ENCODE peak calls at places on chromosomes 11 and 22, in ten cellular contexts. D is GM13977, H is cardiac fibroblast, Q is AG04450, J is psoas muscle, O is progenitor cell of endocrine pancreas, I is fibroblast of the aortic adventitia, T is NB4, K is DND-41, X is suprapubic skin. W is an unnamed sample.
A peak's percentile ranks its signal among the peaks of the same experiment; 100 is the strongest.

GRCh38 chr11:85826096-85826855 is 15.3 kb upstream of the SYTL2 start:
- DNase-seq in T (no peak), X (no peak), O (no peak), K (no peak), Q (no peak), J (peak; percentile 19), D (no peak), H (peak; percentile 49), I (peak; percentile 32), W (peak; percentile 39)

GRCh38 chr11:105929381-105929955 is 92.6 kb downstream of the MSANTD4 start:
- DNase-seq in T (no peak), K (no peak), I (no peak), Q (no peak), D (no peak), O (no peak), X (no peak), J (no peak), H (no peak), W (no peak)

GRCh38 chr11:66604161-66604560 is 11.2 kb downstream of the CCS start:
- DNase-seq in D (no peak), X (no peak), Q (no peak), T (no peak), J (no peak), O (no peak), I (no peak), K (no peak), H (no peak), W (no peak)

GRCh38 chr11:1297576-1298473 is 11.6 kb downstream of the TOLLIP start:
- DNase-seq in Q (no peak), I (no peak), H (no peak), K (no peak), D (no peak), X (peak; percentile 68), J (peak; percentile 69), O (no peak), T (no peak), W (no peak)

GRCh38 chr11:27216268-27217149 is 146.5 kb downstream of the CCDC34 start:
- DNase-seq in Q (no peak), J (peak; percentile 65), K (no peak), O (no peak), D (no peak), X (no peak), H (peak; percentile 32), T (no peak), I (peak; percentile 89), W (no peak)

GRCh38 chr22:40414306-40414705 is 43.9 kb downstream of the SGSM3 start:
- DNase-seq in J (no peak), D (no peak), Q (no peak), X (no peak), H (peak; percentile 29), O (no peak), T (no peak), K (no peak), I (peak; percentile 9), W (no peak)

GRCh38 chr11:26820739-26821138 is 98.9 kb upstream of the SLC5A12 start:
- DNase-seq in O (no peak), X (no peak), H (peak; percentile 87), J (no peak), K (no peak), Q (peak; percentile 15), D (no peak), I (peak; percentile 97), T (no peak), W (no peak)

GRCh38 chr11:80163011-80163410 is 722.2 kb upstream of the TENM4 start:
- DNase-seq in J (no peak), X (no peak), D (no peak), Q (no peak), K (no peak), I (peak; percentile 8), O (no peak), T (no peak), H (peak; percentile 8), W (no peak)

GRCh38 chr11:76781046-76781801 is 1.9 kb upstream of the TSKU start:
- DNase-seq in J (no peak), D (no peak), H (no peak), K (no peak), X (no peak), T (no peak), I (no peak), O (no peak), Q (no peak), W (no peak)

GRCh38 chr11:76781861-76782500 is 1.2 kb upstream of the TSKU start:
- DNase-seq in X (no peak), Q (no peak), T (peak; percentile 27), K (no peak), I (no peak), O (no peak), J (no peak), D (no peak), H (no peak), W (no peak)

GRCh38 chr11:76783901-76784813 is 1.0 kb downstream of the TSKU start:
- DNase-seq in O (peak; percentile 79), K (peak; percentile 27), J (peak; percentile 73), X (no peak), H (peak; percentile 87), D (no peak), T (peak; percentile 85), I (peak; percentile 77), Q (no peak), W (no peak)

GRCh38 chr11:76783294-76783900 is at the start of gene TSKU:
- DNase-seq in H (peak; percentile 33), J (no peak), D (peak; percentile 56), I (no peak), K (no peak), Q (no peak), O (no peak), T (no peak), X (no peak), W (peak; percentile 30)

DNA sequence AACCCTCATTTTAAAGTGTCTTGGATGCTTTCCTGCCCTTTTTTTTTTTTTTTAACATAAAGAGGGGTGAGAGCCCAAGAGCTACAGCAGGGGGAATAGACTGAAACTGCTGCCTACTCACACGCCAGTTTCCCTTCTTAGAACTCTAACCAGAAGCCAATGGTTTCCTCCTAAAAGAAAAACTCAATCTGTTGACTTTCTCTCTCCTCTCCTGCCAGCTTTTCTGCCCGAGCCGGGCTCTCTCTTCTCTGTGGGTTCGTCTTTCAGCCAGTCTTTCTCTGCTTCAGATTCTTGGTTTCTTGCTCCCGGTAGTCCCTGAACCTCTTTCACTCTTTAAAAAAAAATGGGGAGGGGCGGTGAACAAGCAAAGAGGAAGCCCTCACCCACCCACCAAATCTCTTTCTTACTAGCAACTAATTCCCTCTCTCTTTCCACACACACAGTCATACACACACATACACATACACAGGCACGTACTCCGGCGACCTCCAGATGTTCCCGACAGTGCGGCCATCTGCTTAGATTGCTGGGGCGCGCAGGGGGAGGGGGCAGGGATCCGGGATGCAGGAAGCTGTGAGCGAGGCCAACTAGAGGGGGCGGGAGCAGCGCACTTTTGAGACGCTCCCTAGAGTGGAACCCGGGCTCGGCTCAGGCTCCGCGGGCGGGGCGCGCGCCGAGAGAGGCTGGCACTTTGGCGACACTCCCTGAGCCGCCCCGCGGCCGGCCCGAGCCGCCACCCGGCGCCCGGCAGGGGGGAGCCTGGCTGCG is 446 bp upstream of the TSKU start:
- DNase-seq in X (peak; percentile 95), D (peak; percentile 83), H (peak; percentile 94), I (peak; percentile 94), J (peak; percentile 90), K (peak; percentile 93), T (peak; percentile 96), Q (peak; percentile 97), O (peak; percentile 86), W (peak; percentile 90)
- TF ChIP-seq CTCF in X (no peak), D (no peak), H (no peak), I (no peak), J (no peak), K (no peak), T (no peak), Q (no peak), O (no peak), W (no peak)

GRCh38 chr22:37471721-37472417 is 14.3 kb downstream of the MFNG start:
- DNase-seq in K (no peak), H (no peak), Q (no peak), I (no peak), T (no peak), O (no peak), J (no peak), X (no peak), D (no peak), W (no peak)

GRCh38 chr22:37470087-37470445 is 16.1 kb downstream of the MFNG start:
- DNase-seq in H (no peak), O (no peak), I (no peak), X (no peak), K (no peak), Q (no peak), T (no peak), D (no peak), J (no peak), W (no peak)

GRCh38 chr22:37473437-37473946 is 12.7 kb downstream of the MFNG start:
- DNase-seq in D (no peak), J (no peak), K (no peak), T (no peak), O (no peak), I (no peak), X (no peak), H (no peak), Q (no peak), W (no peak)

GRCh38 chr22:37474447-37475090 is 11.6 kb downstream of the MFNG start:
- DNase-seq in H (no peak), Q (no peak), T (no peak), J (no peak), I (no peak), X (no peak), D (no peak), O (no peak), K (no peak), W (no peak)

DNA sequence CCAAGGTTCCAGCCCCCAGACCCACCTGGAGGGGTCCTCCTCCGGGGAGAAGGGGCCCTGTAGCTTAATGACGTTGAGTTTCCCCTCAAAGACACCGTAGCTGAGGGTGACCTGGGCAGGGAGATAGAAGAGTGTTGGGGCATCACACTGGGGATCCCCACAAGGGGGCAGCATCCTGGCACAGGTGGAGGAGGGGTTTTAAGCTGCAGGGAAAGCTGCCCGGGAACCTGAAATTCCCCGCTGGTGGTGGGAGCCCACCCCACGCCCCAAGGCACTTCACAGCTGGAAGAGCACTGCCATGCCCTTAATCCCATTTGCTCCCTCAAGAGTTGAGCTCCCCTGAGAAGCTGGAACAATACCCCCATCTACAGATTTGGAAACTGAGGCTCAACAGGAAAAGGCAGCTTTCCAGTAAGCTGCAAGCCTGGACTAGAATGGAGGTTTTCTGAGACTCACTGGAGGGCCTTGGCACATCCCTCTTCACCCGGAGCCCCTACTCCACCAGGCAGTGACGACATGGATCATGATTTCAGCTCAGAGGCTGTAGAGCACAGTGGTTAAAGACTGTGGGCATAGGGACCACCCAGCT is 13.7 kb downstream of the MFNG start:
- DNase-seq in I (no peak), X (no peak), T (peak; percentile 51), H (peak; percentile 48), D (no peak), Q (no peak), J (no peak), K (peak; percentile 21), O (no peak), W (peak; percentile 48)
- TF ChIP-seq CTCF in I (peak; percentile 57), X (no peak), T (peak; percentile 84), H (peak; percentile 62), D (peak; percentile 60), Q (peak; percentile 69), J (no peak), K (peak; percentile 63), O (peak; percentile 60), W (peak; percentile 70)

DNA sequence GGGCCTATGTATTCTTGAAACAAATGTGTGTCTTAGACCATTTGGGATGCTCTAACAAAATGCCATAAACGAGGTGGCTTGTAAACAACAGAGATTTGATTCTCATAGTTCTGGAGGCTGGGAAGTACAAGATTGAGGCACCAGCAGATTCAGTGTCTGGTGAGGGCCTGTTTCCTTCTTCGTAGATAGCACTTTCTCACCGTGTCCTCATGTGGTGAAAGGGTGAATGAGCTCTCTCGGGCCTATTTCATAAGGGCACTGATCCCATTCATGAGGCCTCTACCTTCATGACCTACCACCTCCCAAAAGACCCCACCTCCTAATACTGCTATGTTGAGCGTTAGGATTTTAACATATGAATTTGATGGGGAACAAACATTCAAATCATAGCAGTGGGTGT is 6.4 kb upstream of the NNMT start:
- DNase-seq in I (no peak), H (no peak), T (no peak), Q (no peak), J (no peak), K (no peak), D (no peak), X (no peak), O (no peak), W (no peak)
- TF ChIP-seq CTCF in I (no peak), H (no peak), T (no peak), Q (no peak), J (no peak), K (no peak), D (no peak), X (no peak), O (no peak), W (no peak)

GRCh38 chr11:68594123-68594522 is 90.2 kb upstream of the GAL start:
- DNase-seq in T (no peak), Q (no peak), J (no peak), I (no peak), K (no peak), O (no peak), X (no peak), D (no peak), H (no peak), W (no peak)
- TF ChIP-seq CTCF in T (no peak), Q (no peak), J (no peak), I (no peak), K (no peak), O (no peak), X (no peak), D (no peak), H (no peak), W (no peak)